ENCODE peak calls at places on chromosomes 16 and 17, in nine cellular contexts. G, U, J, D, E, A, I, S and W are unnamed samples.

GRCh38 chr17:1485311-1485747 is 7.2 kb downstream of the MYO1C start:
- DNase-seq in D (no peak), G (no peak), S (no peak), U (no peak), E (peak; percentile 17), J (no peak), A (no peak), I (no peak), W (peak; percentile 82)

GRCh38 chr16:18839555-18839954 is 38.2 kb upstream of the ARL6IP1 start:
- DNase-seq in U (no peak), E (no peak), A (no peak), I (no peak), S (no peak), D (no peak), J (no peak), G (no peak), W (no peak)

GRCh38 chr16:847681-848445 is 47.3 kb upstream of the GNG13 start:
- DNase-seq in A (no peak), D (no peak), J (no peak), I (no peak), U (no peak), S (no peak), G (no peak), E (no peak), W (no peak)

GRCh38 chr16:78894872-78895271 is 705.7 kb downstream of the MAF start:
- DNase-seq in A (no peak), D (peak; percentile 4), S (no peak), U (no peak), J (no peak), G (no peak), I (no peak), E (no peak), W (no peak)

GRCh38 chr16:84851192-84852127 is 31.7 kb downstream of the CRISPLD2 start:
- DNase-seq in J (peak; percentile 48), G (no peak), A (peak; percentile 89), E (peak; percentile 98), S (peak; percentile 78), U (peak; percentile 51), D (no peak), I (peak; percentile 78), W (no peak)

GRCh38 chr17:3916013-3916696 is at the start of gene P2RX1:
- DNase-seq in G (no peak), I (no peak), D (no peak), E (no peak), S (peak; percentile 91), J (no peak), U (no peak), A (no peak), W (peak; percentile 79)

GRCh38 chr17:17536702-17537101 is 40.5 kb upstream of the RASD1 start:
- DNase-seq in U (no peak), G (no peak), D (no peak), S (no peak), E (no peak), J (no peak), I (no peak), A (no peak), W (no peak)

GRCh38 chr16:56325956-56326355 is 99.4 kb downstream of the AMFR start:
- DNase-seq in I (no peak), S (no peak), U (no peak), D (no peak), A (no peak), J (no peak), G (no peak), E (no peak), W (no peak)

GRCh38 chr17:45171338-45172231 is 9.9 kb downstream of the HEXIM2 start:
- DNase-seq in A (no peak), U (peak; percentile 91), S (peak; percentile 74), G (peak; percentile 42), E (peak; percentile 93), I (no peak), D (no peak), J (no peak), W (peak; percentile 64)

GRCh38 chr17:74334393-74335039 is 8.5 kb downstream of the KIF19 start:
- DNase-seq in G (no peak), D (no peak), S (no peak), A (no peak), U (no peak), J (no peak), E (no peak), I (no peak), W (no peak)

GRCh38 chr16:25580071-25580470 is 111.7 kb upstream of the HS3ST4 start:
- DNase-seq in E (no peak), D (no peak), S (no peak), J (no peak), A (no peak), G (no peak), I (no peak), U (no peak), W (no peak)

GRCh38 chr17:73657473-73658116 is 13.3 kb upstream of the SDK2 start:
- DNase-seq in J (no peak), A (no peak), G (no peak), E (peak; percentile 67), S (no peak), D (no peak), U (peak; percentile 66), I (no peak), W (peak; percentile 84)

GRCh38 chr16:7456221-7456620 is 123.6 kb downstream of the RBFOX1 start:
- DNase-seq in A (no peak), I (no peak), D (no peak), S (no peak), U (no peak), J (no peak), E (no peak), G (no peak), W (no peak)

GRCh38 chr16:52561910-52562741 is 15.2 kb upstream of the TOX3 start:
- DNase-seq in U (peak; percentile 55), G (no peak), S (no peak), I (no peak), J (no peak), E (no peak), D (no peak), A (no peak), W (peak; percentile 72)

GRCh38 chr16:3161235-3162018 is 26.6 kb upstream of the OR1F1 start:
- DNase-seq in G (no peak), I (no peak), J (no peak), E (no peak), A (no peak), D (no peak), U (peak; percentile 67), S (no peak), W (peak; percentile 60)

GRCh38 chr16:3149630-3150345 is 15.0 kb downstream of the ZNF213 start:
- DNase-seq in D (peak; percentile 32), S (peak; percentile 82), I (no peak), U (peak; percentile 78), J (peak; percentile 54), E (peak; percentile 44), G (peak; percentile 65), A (no peak), W (peak; percentile 87)

GRCh38 chr16:81500833-81501521 is 56.4 kb downstream of the CMIP start:
- DNase-seq in A (peak; percentile 41), E (peak; percentile 95), G (peak; percentile 17), U (peak; percentile 19), D (no peak), I (peak; percentile 91), S (peak; percentile 81), J (no peak), W (no peak)

GRCh38 chr16:70380205-70380918 is 33.7 kb downstream of the DDX19A start:
- DNase-seq in G (peak; percentile 53), A (peak; percentile 60), E (peak; percentile 81), D (peak; percentile 46), U (peak; percentile 51), J (peak; percentile 78), S (peak; percentile 74), I (peak; percentile 71), W (peak; percentile 68)

GRCh38 chr17:42363767-42364585 is 24.3 kb downstream of the STAT3 start:
- DNase-seq in G (no peak), J (no peak), A (peak; percentile 40), I (no peak), U (no peak), S (no peak), D (no peak), E (no peak), W (no peak)

GRCh38 chr16:17519041-17519440 is 48.3 kb upstream of the XYLT1 start:
- DNase-seq in A (no peak), J (no peak), E (no peak), S (no peak), D (no peak), U (no peak), I (no peak), G (no peak), W (no peak)

GRCh38 chr16:12511708-12512107 is 292.0 kb downstream of the CPPED1 start:
- DNase-seq in E (no peak), A (no peak), D (no peak), I (no peak), J (no peak), G (no peak), U (no peak), S (no peak), W (no peak)

GRCh38 chr17:44198721-44199552 is 747 bp downstream of the ATXN7L3 start:
- DNase-seq in S (peak; percentile 79), A (no peak), J (no peak), D (peak; percentile 52), U (peak; percentile 38), I (no peak), G (peak; percentile 75), E (peak; percentile 55), W (peak; percentile 71)

GRCh38 chr17:32564325-32564724 is 77.5 kb downstream of the CDK5R1 start:
- DNase-seq in G (no peak), A (no peak), S (no peak), I (no peak), E (peak; percentile 65), J (no peak), D (no peak), U (no peak), W (no peak)

GRCh38 chr16:61131447-61131846 is 904.8 kb downstream of the CDH8 start:
- DNase-seq in E (no peak), A (no peak), I (no peak), G (no peak), D (no peak), U (no peak), S (no peak), J (no peak), W (no peak)

GRCh38 chr17:59503489-59503888 is 61.9 kb upstream of the DHX40 start:
- DNase-seq in E (no peak), J (no peak), I (no peak), G (no peak), D (no peak), A (no peak), U (no peak), S (no peak), W (no peak)

GRCh38 chr16:81554993-81555392 is 110.4 kb downstream of the CMIP start:
- DNase-seq in G (no peak), U (no peak), I (no peak), A (no peak), S (no peak), E (no peak), D (no peak), J (no peak), W (no peak)

GRCh38 chr16:69194488-69194887 is 7.5 kb downstream of the SNTB2 start:
- DNase-seq in I (no peak), A (no peak), U (no peak), D (no peak), E (no peak), J (no peak), S (no peak), G (no peak), W (no peak)

GRCh38 chr17:69047368-69048263 is 13.1 kb downstream of the ABCA9 start:
- DNase-seq in S (peak; percentile 74), A (peak; percentile 77), J (peak; percentile 57), U (peak; percentile 77), D (no peak), E (no peak), G (no peak), I (peak; percentile 47), W (peak; percentile 65)

GRCh38 chr16:4214215-4214621 is 27.7 kb downstream of the SRL start:
- DNase-seq in I (peak; percentile 79), U (peak; percentile 31), A (peak; percentile 84), E (peak; percentile 72), G (no peak), D (no peak), J (no peak), S (peak; percentile 81), W (no peak)

GRCh38 chr16:80060470-80060869 is 459.9 kb upstream of the MAF start:
- DNase-seq in S (no peak), I (no peak), U (no peak), D (no peak), J (no peak), G (no peak), E (no peak), A (no peak), W (no peak)

GRCh38 chr16:82628741-82629140 is 2.0 kb downstream of the CDH13 start:
- DNase-seq in U (no peak), D (no peak), I (no peak), G (no peak), A (no peak), J (no peak), E (no peak), S (no peak), W (no peak)